ENCODE peak calls at places on chromosomes 12 and 14, in seven cellular contexts. F is Kasumi-1; U is activated CD4-positive, CD25-positive, alpha-beta regulatory T cell; W is dermis microvascular lymphatic vessel endothelial cell; K is stimulated activated CD4-positive, alpha-beta T cell treated with anti-CD3 and anti-CD28 coated beads, Interleukin-4, amount 100 ng/mL, for 1 hour; Q is D341Med; Z is iris pigment epithelial cell. V is an unnamed sample.
A peak's percentile ranks its signal among the peaks of the same experiment; 100 is the strongest.

GRCh38 chr14:31206536-31207286 is 882 bp downstream of the HECTD1 start:
- DNase-seq in F (peak; percentile 28), K (peak; percentile 58), W (peak; percentile 29), U (peak; percentile 34), Q (peak; percentile 68), Z (peak; percentile 38), V (no peak)

GRCh38 chr14:43677581-43677980 is 829.5 kb downstream of the FSCB start:
- DNase-seq in Q (no peak), F (no peak), W (no peak), Z (no peak), U (no peak), K (no peak), V (no peak)

GRCh38 chr14:23559010-23559920 is 3.2 kb downstream of the THTPA start:
- DNase-seq in F (peak; percentile 67), Z (peak; percentile 63), Q (peak; percentile 75), K (peak; percentile 75), W (peak; percentile 57), U (peak; percentile 58), V (peak; percentile 65)

GRCh38 chr12:18967814-18968213 is 161.7 kb upstream of the PLEKHA5 start:
- DNase-seq in F (no peak), K (no peak), Q (peak; percentile 27), Z (no peak), U (no peak), W (no peak), V (no peak)

GRCh38 chr12:50614167-50614762 is 109.5 kb downstream of the DIP2B start:
- DNase-seq in K (no peak), Z (peak; percentile 89), U (no peak), F (no peak), W (peak; percentile 33), Q (no peak), V (no peak)

GRCh38 chr12:47870175-47870781 is 34.5 kb downstream of the VDR start:
- DNase-seq in F (peak; percentile 10), K (no peak), U (no peak), Q (no peak), Z (no peak), W (peak; percentile 6), V (peak; percentile 61)

GRCh38 chr14:98731701-98732100 is 540.3 kb downstream of the BCL11B start:
- DNase-seq in U (no peak), F (no peak), W (no peak), Q (no peak), K (no peak), Z (no peak), V (no peak)

GRCh38 chr12:14999421-15000047 is 26.7 kb downstream of the PDE6H start:
- DNase-seq in W (no peak), F (no peak), U (no peak), Q (no peak), Z (no peak), K (no peak), V (peak; percentile 46)

GRCh38 chr14:91897121-91897701 is 29.9 kb upstream of the TC2N start:
- DNase-seq in K (no peak), F (no peak), Z (peak; percentile 36), Q (no peak), W (no peak), U (no peak), V (no peak)

GRCh38 chr14:86799244-86799647 is 1193.7 kb downstream of the GALC start:
- DNase-seq in F (peak; percentile 35), Z (peak; percentile 95), W (no peak), Q (no peak), U (no peak), K (no peak), V (no peak)

GRCh38 chr14:85124896-85125295 is 405.0 kb upstream of the FLRT2 start:
- DNase-seq in W (no peak), Q (no peak), Z (peak; percentile 28), U (no peak), K (no peak), F (no peak), V (no peak)

GRCh38 chr12:115752913-115753726 is 524.4 kb downstream of the MED13L start:
- DNase-seq in K (no peak), Z (peak; percentile 70), U (no peak), F (peak; percentile 52), W (peak; percentile 37), Q (peak; percentile 45), V (peak; percentile 79)

GRCh38 chr14:24312736-24313507 is 1.6 kb downstream of the LTB4R start:
- DNase-seq in K (no peak), F (peak; percentile 89), W (peak; percentile 79), U (no peak), Q (no peak), Z (peak; percentile 31), V (no peak)

GRCh38 chr14:37899365-37899764 is 303.9 kb downstream of the TTC6 start:
- DNase-seq in Q (no peak), Z (no peak), W (no peak), K (no peak), F (no peak), U (no peak), V (no peak)

GRCh38 chr14:97687944-97688625 is 890.9 kb downstream of the VRK1 start:
- DNase-seq in F (no peak), Z (no peak), W (no peak), U (no peak), K (no peak), Q (no peak), V (no peak)

GRCh38 chr14:32683679-32684078 is 255.0 kb upstream of the NPAS3 start:
- DNase-seq in U (no peak), Q (no peak), W (no peak), F (no peak), K (no peak), Z (no peak), V (no peak)

GRCh38 chr12:131471271-131471905 is 239.5 kb upstream of the SFSWAP start:
- DNase-seq in U (no peak), K (no peak), W (no peak), Z (no peak), Q (no peak), F (no peak), V (no peak)

V was measured in SK-MEL-5.